ENCODE peak calls at places on chromosomes 1 and 21, in six cellular contexts. L, E, C, P, D and S are unnamed samples.

GRCh38 chr1:180230791-180231505 is 884 bp downstream of the LHX4 start:
- DNase-seq in C (peak), E (no peak), D (no peak), L (no peak), P (no peak), S (no peak)

GRCh38 chr1:30270468-30270867 is 452.9 kb downstream of the MATN1 start:
- DNase-seq in C (no peak), L (no peak), E (no peak), P (no peak), D (no peak), S (no peak)

GRCh38 chr21:23725576-23725975 is 1881.7 kb downstream of the MRPL39 start:
- DNase-seq in L (no peak), P (no peak), C (no peak), E (no peak), D (no peak), S (no peak)

GRCh38 chr1:44723496-44724407 is 7.2 kb downstream of the RNU5D-1 start:
- DNase-seq in P (no peak), L (no peak), E (no peak), C (no peak), D (no peak), S (no peak)

GRCh38 chr1:37472281-37472680 is 2.1 kb upstream of the ZC3H12A start:
- DNase-seq in L (no peak), E (no peak), D (no peak), P (no peak), C (no peak), S (no peak)

GRCh38 chr1:226029093-226029496 is 30.0 kb upstream of the SDE2 start:
- DNase-seq in E (no peak), L (no peak), C (no peak), D (no peak), P (no peak), S (no peak)

GRCh38 chr1:206658981-206659273 is 23.6 kb downstream of the DYRK3 start:
- DNase-seq in P (no peak), L (no peak), E (no peak), C (no peak), D (no peak), S (no peak)

GRCh38 chr1:155218854-155219591 is 10.5 kb downstream of the MTX1 start:
- DNase-seq in D (peak), P (peak), C (peak), E (no peak), L (no peak), S (no peak)

GRCh38 chr1:175887981-175888428 is 144.6 kb upstream of the TNR start:
- DNase-seq in E (peak), L (peak), C (peak), D (peak), P (no peak), S (peak)

GRCh38 chr1:229019647-229020281 is 251.1 kb upstream of the RAB4A start:
- DNase-seq in C (no peak), E (no peak), P (peak), L (no peak), D (no peak), S (no peak)

GRCh38 chr1:194194724-194195123 is 1008.3 kb upstream of the B3GALT2 start:
- DNase-seq in D (no peak), C (no peak), L (no peak), E (no peak), P (no peak), S (no peak)

GRCh38 chr1:88538222-88538899 is 145.7 kb upstream of the PKN2 start:
- DNase-seq in D (no peak), E (no peak), C (no peak), P (no peak), L (no peak), S (no peak)

GRCh38 chr1:63683759-63684158 is 90.1 kb upstream of the ROR1 start:
- DNase-seq in C (no peak), E (no peak), P (peak), L (no peak), D (no peak), S (no peak)

GRCh38 chr1:170893655-170894297 is 41.6 kb upstream of the MROH9 start:
- DNase-seq in D (no peak), E (no peak), C (no peak), L (no peak), P (no peak), S (no peak)

GRCh38 chr1:67683306-67683705 is 1.7 kb upstream of the GADD45A start:
- DNase-seq in D (no peak), P (no peak), C (peak), E (no peak), L (no peak), S (no peak)

GRCh38 chr21:44428281-44428942 is 26.9 kb upstream of the LRRC3 start:
- DNase-seq in L (no peak), P (no peak), C (peak), E (no peak), D (no peak), S (peak)

GRCh38 chr1:232622378-232622777 is 7.6 kb downstream of the SIPA1L2 start:
- DNase-seq in C (peak), E (no peak), L (no peak), D (no peak), P (no peak), S (no peak)

GRCh38 chr21:41249476-41249875 is 67.1 kb upstream of the FAM3B start:
- DNase-seq in L (no peak), P (no peak), E (no peak), D (no peak), C (no peak), S (no peak)

GRCh38 chr1:54285815-54286214 is 85.8 kb downstream of the MRPL37 start:
- DNase-seq in D (no peak), L (no peak), P (no peak), C (no peak), E (no peak), S (no peak)